ENCODE peak calls at places on chromosomes 11 and 22, in eight cellular contexts. One of them, this sample, is unnamed.

GRCh38 chr22:22242488-22242887 is 2.1 kb upstream of the VPREB1 start:
- DNase-seq in Calu3: no peak
- DNase-seq in Caki2: no peak
- DNase-seq in neural progenitor cell: no peak
- DNase-seq in G401: no peak
- DNase-seq in MV-4-11: no peak
- DNase-seq in head of caudate nucleus: no peak
- DNase-seq in T-helper 9 cell: no peak
- DNase-seq in this sample: no peak

GRCh38 chr11:68929135-68929534 is 25.4 kb downstream of the IGHMBP2 start:
- DNase-seq in Caki2: no peak
- DNase-seq in G401: no peak
- DNase-seq in head of caudate nucleus: no peak
- DNase-seq in Calu3: no peak
- DNase-seq in MV-4-11: no peak
- DNase-seq in T-helper 9 cell: no peak
- DNase-seq in neural progenitor cell: no peak
- DNase-seq in this sample: no peak

GRCh38 chr11:26936109-26936508 is 57.8 kb upstream of the FIBIN start:
- DNase-seq in T-helper 9 cell: no peak
- DNase-seq in neural progenitor cell: peak; percentile 79
- DNase-seq in MV-4-11: no peak
- DNase-seq in head of caudate nucleus: no peak
- DNase-seq in G401: no peak
- DNase-seq in Calu3: no peak
- DNase-seq in Caki2: no peak
- DNase-seq in this sample: no peak

GRCh38 chr11:30533445-30533947 is 52.7 kb downstream of the MPPED2 start:
- DNase-seq in Calu3: no peak
- DNase-seq in T-helper 9 cell: no peak
- DNase-seq in head of caudate nucleus: no peak
- DNase-seq in G401: no peak
- DNase-seq in neural progenitor cell: no peak
- DNase-seq in Caki2: no peak
- DNase-seq in MV-4-11: no peak
- DNase-seq in this sample: no peak

GRCh38 chr11:18721576-18722292 is 4.3 kb downstream of the IGSF22 start:
- DNase-seq in Calu3: peak; percentile 76
- DNase-seq in MV-4-11: peak; percentile 65
- DNase-seq in head of caudate nucleus: no peak
- DNase-seq in G401: peak; percentile 69
- DNase-seq in T-helper 9 cell: no peak
- DNase-seq in Caki2: peak; percentile 46
- DNase-seq in neural progenitor cell: peak; percentile 78
- DNase-seq in this sample: peak; percentile 49

GRCh38 chr11:16917941-16918340 is 96.3 kb downstream of the PLEKHA7 start:
- DNase-seq in MV-4-11: no peak
- DNase-seq in head of caudate nucleus: no peak
- DNase-seq in neural progenitor cell: no peak
- DNase-seq in T-helper 9 cell: no peak
- DNase-seq in Caki2: no peak
- DNase-seq in Calu3: peak; percentile 26
- DNase-seq in G401: no peak
- DNase-seq in this sample: no peak

GRCh38 chr11:33507967-33508366 is 192.7 kb downstream of the C11orf91 start:
- DNase-seq in neural progenitor cell: peak; percentile 28
- DNase-seq in Calu3: peak; percentile 6
- DNase-seq in Caki2: no peak
- DNase-seq in G401: no peak
- DNase-seq in MV-4-11: peak; percentile 43
- DNase-seq in T-helper 9 cell: no peak
- DNase-seq in head of caudate nucleus: no peak
- DNase-seq in this sample: peak; percentile 59

GRCh38 chr22:28819253-28820096 is 19.1 kb upstream of the XBP1 start:
- DNase-seq in G401: no peak
- DNase-seq in head of caudate nucleus: no peak
- DNase-seq in T-helper 9 cell: no peak
- DNase-seq in MV-4-11: no peak
- DNase-seq in Calu3: peak; percentile 60
- DNase-seq in Caki2: no peak
- DNase-seq in neural progenitor cell: no peak
- DNase-seq in this sample: no peak

GRCh38 chr11:65411681-65412070 is 10.9 kb upstream of the NEAT1 start:
- DNase-seq in MV-4-11: no peak
- DNase-seq in G401: no peak
- DNase-seq in T-helper 9 cell: no peak
- DNase-seq in head of caudate nucleus: no peak
- DNase-seq in Calu3: no peak
- DNase-seq in neural progenitor cell: no peak
- DNase-seq in Caki2: no peak
- DNase-seq in this sample: no peak

GRCh38 chr22:46734830-46735453 is 3.1 kb downstream of the CERK start:
- DNase-seq in MV-4-11: peak; percentile 63
- DNase-seq in Calu3: no peak
- DNase-seq in neural progenitor cell: no peak
- DNase-seq in T-helper 9 cell: peak; percentile 77
- DNase-seq in Caki2: peak; percentile 43
- DNase-seq in G401: peak; percentile 46
- DNase-seq in head of caudate nucleus: peak; percentile 44
- DNase-seq in this sample: no peak

GRCh38 chr22:19463491-19464469 is 15.2 kb downstream of the UFD1 start:
- DNase-seq in G401: no peak
- DNase-seq in MV-4-11: peak; percentile 80
- DNase-seq in Calu3: no peak
- DNase-seq in T-helper 9 cell: no peak
- DNase-seq in head of caudate nucleus: no peak
- DNase-seq in neural progenitor cell: no peak
- DNase-seq in Caki2: no peak
- DNase-seq in this sample: peak; percentile 90

This sample was measured in GM23248.